ENCODE peak calls at places on chromosomes 2 and 18, in four cellular contexts. T is tibial nerve, I is OCI-LY7, S is retinal pigment epithelial cell. B is an unnamed sample.

GRCh38 chr2:140242889-140243288 is 1462.7 kb upstream of the NXPH2 start:
- DNase-seq in T (no peak), S (no peak), I (no peak), B (no peak)

GRCh38 chr18:57743008-57743407 is 60.1 kb downstream of the ATP8B1 start:
- DNase-seq in S (peak; percentile 40), I (no peak), T (no peak), B (peak; percentile 30)

GRCh38 chr18:36046898-36047297 is 20.5 kb downstream of the RPRD1A start:
- DNase-seq in T (no peak), S (no peak), I (no peak), B (no peak)

GRCh38 chr18:35282353-35282752 is 7.7 kb downstream of the ZSCAN30 start:
- DNase-seq in T (no peak), I (no peak), S (no peak), B (peak; percentile 86)

GRCh38 chr2:165778653-165779451 is 15.2 kb downstream of the GALNT3 start:
- DNase-seq in S (no peak), T (no peak), I (peak; percentile 38), B (no peak)

GRCh38 chr18:415627-416612 is 84.6 kb downstream of the COLEC12 start:
- DNase-seq in S (no peak), I (no peak), T (no peak), B (peak; percentile 64)

GRCh38 chr2:207474871-207475485 is 54.8 kb upstream of the CREB1 start:
- DNase-seq in I (peak; percentile 57), T (no peak), S (no peak), B (no peak)

GRCh38 chr2:100796499-100797100 is 23.3 kb upstream of the NPAS2 start:
- DNase-seq in T (no peak), S (no peak), I (no peak), B (no peak)

GRCh38 chr2:72980535-72981217 is 63.4 kb downstream of the EMX1 start:
- DNase-seq in T (no peak), I (no peak), S (no peak), B (no peak)

GRCh38 chr2:161159829-161160225 is 401 bp upstream of the TANK start:
- DNase-seq in T (no peak), S (no peak), I (no peak), B (no peak)

GRCh38 chr2:241739177-241739576 is 4.7 kb downstream of the D2HGDH start:
- DNase-seq in T (no peak), S (no peak), I (no peak), B (no peak)

GRCh38 chr2:112794841-112795240 is 10.5 kb upstream of the IL1A start:
- DNase-seq in I (no peak), T (no peak), S (no peak), B (no peak)

GRCh38 chr2:239578381-239578780 is 177.6 kb upstream of the HDAC4 start:
- DNase-seq in I (no peak), T (no peak), S (no peak), B (no peak)

GRCh38 chr2:204982303-204982702 is 437.0 kb downstream of the PARD3B start:
- DNase-seq in I (no peak), T (no peak), S (no peak), B (no peak)

GRCh38 chr2:37414470-37414949 is 70.1 kb downstream of the QPCT start:
- DNase-seq in T (no peak), S (peak; percentile 18), I (peak; percentile 70), B (peak; percentile 31)

GRCh38 chr2:105612049-105612448 is 132.7 kb upstream of the NCK2 start:
- DNase-seq in I (no peak), T (no peak), S (no peak), B (no peak)

GRCh38 chr2:47720036-47720435 is 62.9 kb upstream of the MSH6 start:
- DNase-seq in T (no peak), S (no peak), I (peak; percentile 47), B (no peak)

GRCh38 chr2:18623782-18624181 is 34.4 kb upstream of the NT5C1B start:
- DNase-seq in S (no peak), I (no peak), T (no peak), B (no peak)

GRCh38 chr18:71902482-71902881 is 641.7 kb downstream of the CBLN2 start:
- DNase-seq in T (no peak), S (no peak), I (no peak), B (no peak)

GRCh38 chr2:191030521-191031154 is 16.7 kb upstream of the STAT1 start:
- DNase-seq in I (peak; percentile 63), T (no peak), S (no peak), B (no peak)

GRCh38 chr2:210623506-210623905 is 67.1 kb downstream of the CPS1 start:
- DNase-seq in I (no peak), S (no peak), T (no peak), B (no peak)

GRCh38 chr2:120469486-120469885 is 123.5 kb downstream of the INHBB start:
- DNase-seq in I (no peak), S (no peak), T (no peak), B (no peak)

GRCh38 chr2:109348645-109349554 is 219.9 kb downstream of the SH3RF3 start:
- DNase-seq in I (no peak), T (no peak), S (no peak), B (no peak)

GRCh38 chr2:200373973-200374416 is 67.5 kb downstream of the SPATS2L start:
- DNase-seq in T (no peak), S (no peak), I (peak; percentile 41), B (no peak)

GRCh38 chr2:219886615-219887014 is 259.2 kb downstream of the SLC4A3 start:
- DNase-seq in S (no peak), I (no peak), T (no peak), B (no peak)

GRCh38 chr2:36358317-36358659 is 2.7 kb downstream of the CRIM1 start:
- DNase-seq in S (no peak), T (no peak), I (no peak), B (no peak)

GRCh38 chr2:12705742-12706141 is 11.0 kb upstream of the TRIB2 start:
- DNase-seq in T (no peak), S (no peak), I (no peak), B (no peak)

GRCh38 chr2:8059794-8060193 is 622.1 kb upstream of the ID2 start:
- DNase-seq in S (no peak), T (no peak), I (no peak), B (no peak)

GRCh38 chr18:33114749-33115148 is 325.8 kb downstream of the CCDC178 start:
- DNase-seq in T (no peak), I (no peak), S (no peak), B (no peak)

GRCh38 chr18:31983976-31984375 is 34.6 kb upstream of the RNF125 start:
- DNase-seq in I (no peak), T (no peak), S (no peak), B (no peak)

GRCh38 chr2:131168578-131168977 is 40.8 kb upstream of the POTEE start:
- DNase-seq in I (no peak), T (no peak), S (no peak), B (no peak)

GRCh38 chr18:31183302-31183701 is 20.6 kb upstream of the DSC1 start:
- DNase-seq in S (no peak), I (no peak), T (no peak), B (no peak)

GRCh38 chr2:190277234-190278112 is 42.2 kb downstream of the HIBCH start:
- DNase-seq in S (no peak), T (no peak), I (peak; percentile 22), B (no peak)

GRCh38 chr18:3603460-3604259 is 153.7 kb downstream of the TGIF1 start:
- DNase-seq in S (peak; percentile 97), I (peak; percentile 43), T (no peak), B (peak; percentile 95)

GRCh38 chr2:151544449-151544848 is 134.7 kb downstream of the RIF1 start:
- DNase-seq in S (no peak), I (no peak), T (no peak), B (no peak)

GRCh38 chr18:6752200-6752873 is 22.8 kb downstream of the ARHGAP28 start:
- DNase-seq in T (no peak), S (peak; percentile 43), I (no peak), B (peak; percentile 63)

GRCh38 chr2:25129901-25130520 is 38.4 kb downstream of the POMC start:
- DNase-seq in I (no peak), S (no peak), T (no peak), B (no peak)

GRCh38 chr2:25132693-25133092 is 35.7 kb downstream of the POMC start:
- DNase-seq in S (no peak), T (no peak), I (no peak), B (no peak)

GRCh38 chr2:25131567-25132295 is 36.6 kb downstream of the POMC start:
- DNase-seq in T (peak; percentile 21), S (no peak), I (no peak), B (no peak)

GRCh38 chr2:25131253-25131566 is 37.2 kb downstream of the POMC start:
- DNase-seq in S (no peak), T (no peak), I (no peak), B (no peak)

GRCh38 chr2:25132296-25132630 is 36.1 kb downstream of the POMC start:
- DNase-seq in S (no peak), T (no peak), I (no peak), B (no peak)
- H3K4me3 ChIP-seq in S (peak overlapping the region; percentile 0), T (no peak overlapping the region), I (no peak overlapping the region), B (no peak overlapping the region)

DNA sequence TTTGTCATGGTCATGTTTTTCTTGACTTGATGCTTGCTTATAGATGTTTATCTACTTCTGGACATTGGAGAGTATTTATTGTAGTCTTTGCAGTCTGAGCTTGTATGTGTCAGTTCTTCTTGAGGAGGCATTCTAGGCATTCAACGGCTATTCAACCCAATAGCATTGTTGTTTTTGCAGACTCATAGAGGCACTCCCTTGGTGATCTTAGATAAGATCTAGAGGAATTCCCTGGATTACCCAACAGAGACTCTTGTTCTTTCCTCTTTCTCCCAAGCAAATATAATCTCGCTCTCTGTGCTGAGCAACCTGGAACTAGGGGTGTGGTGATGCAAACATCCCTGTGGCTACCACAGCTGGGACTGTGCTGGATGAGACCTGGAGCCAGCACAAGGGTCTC is 40.4 kb downstream of the SYT4 start:
- DNase-seq in T (no peak), S (no peak), I (no peak), B (no peak)
- H3K4me3 ChIP-seq in T (no peak overlapping the region), S (no peak overlapping the region), I (no peak overlapping the region), B (no peak overlapping the region)

DNA sequence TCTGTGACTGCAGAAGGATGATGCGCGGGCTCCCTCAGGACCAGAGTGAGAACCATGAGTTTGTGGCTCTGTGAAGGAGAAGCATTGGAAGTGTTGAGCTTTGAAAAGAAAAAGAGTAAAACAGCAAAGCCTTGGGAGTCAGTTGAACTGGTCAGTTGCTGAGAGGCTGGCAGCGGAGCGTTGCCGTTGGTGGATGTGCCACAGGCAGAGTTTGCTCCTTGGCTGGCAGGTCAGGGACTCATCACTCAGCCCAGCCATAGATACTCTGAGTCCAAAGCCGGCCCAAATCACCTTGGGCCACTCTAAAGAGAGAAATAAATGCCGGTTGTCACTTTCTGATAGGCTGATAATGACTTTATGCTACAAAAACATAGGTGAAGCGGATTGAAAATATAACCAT is 17.5 kb downstream of the COPS7B start:
- DNase-seq in T (no peak), S (no peak), I (no peak), B (no peak)
- H3K4me3 ChIP-seq in T (no peak overlapping the region), S (no peak overlapping the region), I (no peak overlapping the region), B (no peak overlapping the region)

GRCh38 chr2:54209379-54209778 is 46.6 kb downstream of the TSPYL6 start:
- DNase-seq in I (no peak), S (no peak), T (no peak), B (no peak)

GRCh38 chr2:54206596-54206995 is 49.4 kb downstream of the TSPYL6 start:
- DNase-seq in T (no peak), I (peak; percentile 49), S (no peak), B (no peak)

GRCh38 chr2:54207666-54208195 is 48.3 kb downstream of the TSPYL6 start:
- DNase-seq in T (no peak), S (no peak), I (no peak), B (no peak)

GRCh38 chr2:54208364-54209240 is 47.4 kb downstream of the TSPYL6 start:
- DNase-seq in I (no peak), T (no peak), S (no peak), B (peak; percentile 39)

GRCh38 chr2:54204476-54204875 is 51.6 kb downstream of the TSPYL6 start:
- DNase-seq in S (no peak), T (no peak), I (no peak), B (no peak)
- H3K4me3 ChIP-seq in S (no peak overlapping the region), T (no peak overlapping the region), I (no peak overlapping the region), B (no peak overlapping the region)